ENCODE peak calls at places on chromosomes 13 and 19, in nine cellular contexts. One of them, this sample, is unnamed. For H3K27me3, the result is how much of the 10 kb centered on the place peaks cover.

GRCh38 chr19:56310462-56310861 is 4.2 kb downstream of the ZSCAN5A start:
- DNase-seq in keratinocyte: no peak
- DNase-seq in transverse colon: no peak
- DNase-seq in colonic mucosa: no peak
- DNase-seq in cardiac muscle cell: no peak
- DNase-seq in GM23338: no peak
- DNase-seq in tibial nerve: no peak
- DNase-seq in fibroblast of lung: no peak
- DNase-seq in ovary: no peak
- DNase-seq in this sample: no peak

GRCh38 chr13:43961909-43962308 is 82.2 kb downstream of the LACC1 start:
- DNase-seq in keratinocyte: no peak
- DNase-seq in transverse colon: no peak
- DNase-seq in colonic mucosa: no peak
- DNase-seq in cardiac muscle cell: no peak
- DNase-seq in GM23338: no peak
- DNase-seq in tibial nerve: no peak
- DNase-seq in fibroblast of lung: no peak
- DNase-seq in ovary: no peak
- DNase-seq in this sample: no peak

GRCh38 chr19:18014197-18014596 is 6.2 kb downstream of the ARRDC2 start:
- DNase-seq in keratinocyte: no peak
- DNase-seq in transverse colon: no peak
- DNase-seq in colonic mucosa: no peak
- DNase-seq in cardiac muscle cell: no peak
- DNase-seq in GM23338: no peak
- DNase-seq in tibial nerve: no peak
- DNase-seq in fibroblast of lung: no peak
- DNase-seq in ovary: no peak
- DNase-seq in this sample: no peak

GRCh38 chr13:87042946-87043345 is 628.2 kb upstream of the SLITRK5 start:
- DNase-seq in keratinocyte: no peak
- DNase-seq in transverse colon: no peak
- DNase-seq in colonic mucosa: no peak
- DNase-seq in cardiac muscle cell: no peak
- DNase-seq in GM23338: no peak
- DNase-seq in tibial nerve: no peak
- DNase-seq in fibroblast of lung: peak
- DNase-seq in ovary: no peak
- DNase-seq in this sample: no peak

GRCh38 chr19:38849746-38850230 is at the start of gene HNRNPL:
- DNase-seq in keratinocyte: no peak
- DNase-seq in transverse colon: peak
- DNase-seq in colonic mucosa: peak
- DNase-seq in cardiac muscle cell: no peak
- DNase-seq in GM23338: no peak
- DNase-seq in tibial nerve: no peak
- DNase-seq in fibroblast of lung: no peak
- DNase-seq in ovary: peak
- DNase-seq in this sample: no peak

GRCh38 chr13:28396053-28396452 is 98.9 kb downstream of the FLT1 start:
- DNase-seq in keratinocyte: no peak
- DNase-seq in transverse colon: no peak
- DNase-seq in colonic mucosa: no peak
- DNase-seq in cardiac muscle cell: no peak
- DNase-seq in GM23338: no peak
- DNase-seq in tibial nerve: no peak
- DNase-seq in fibroblast of lung: no peak
- DNase-seq in ovary: no peak
- DNase-seq in this sample: no peak

GRCh38 chr19:34253711-34254551 is 423 bp upstream of the GARRE1 start:
- DNase-seq in keratinocyte: no peak
- DNase-seq in transverse colon: peak
- DNase-seq in colonic mucosa: peak
- DNase-seq in cardiac muscle cell: peak
- DNase-seq in GM23338: peak
- DNase-seq in tibial nerve: peak
- DNase-seq in fibroblast of lung: peak
- DNase-seq in ovary: peak
- DNase-seq in this sample: peak

GRCh38 chr13:29428310-29428991 is 167.0 kb downstream of the SLC7A1 start:
- DNase-seq in keratinocyte: no peak
- DNase-seq in transverse colon: no peak
- DNase-seq in colonic mucosa: no peak
- DNase-seq in cardiac muscle cell: peak
- DNase-seq in GM23338: peak
- DNase-seq in tibial nerve: no peak
- DNase-seq in fibroblast of lung: no peak
- DNase-seq in ovary: peak
- DNase-seq in this sample: peak

GRCh38 chr19:3115916-3116602 is 19.8 kb upstream of the GNA15 start:
- DNase-seq in keratinocyte: no peak
- DNase-seq in transverse colon: no peak
- DNase-seq in colonic mucosa: no peak
- DNase-seq in cardiac muscle cell: no peak
- DNase-seq in GM23338: peak
- DNase-seq in tibial nerve: no peak
- DNase-seq in fibroblast of lung: no peak
- DNase-seq in ovary: no peak
- DNase-seq in this sample: no peak

GRCh38 chr19:41095703-41096102 is 7.5 kb downstream of the CYP2A13 start:
- DNase-seq in keratinocyte: no peak
- DNase-seq in transverse colon: no peak
- DNase-seq in colonic mucosa: no peak
- DNase-seq in cardiac muscle cell: no peak
- DNase-seq in GM23338: peak
- DNase-seq in tibial nerve: no peak
- DNase-seq in fibroblast of lung: no peak
- DNase-seq in ovary: no peak
- DNase-seq in this sample: no peak

GRCh38 chr19:3808420-3809143 is 22.4 kb upstream of the MATK start:
- DNase-seq in keratinocyte: no peak
- DNase-seq in transverse colon: no peak
- DNase-seq in colonic mucosa: no peak
- DNase-seq in cardiac muscle cell: no peak
- DNase-seq in GM23338: no peak
- DNase-seq in tibial nerve: no peak
- DNase-seq in fibroblast of lung: no peak
- DNase-seq in ovary: no peak
- DNase-seq in this sample: no peak

GRCh38 chr13:37835392-37835791 is 34.2 kb downstream of the TRPC4 start:
- DNase-seq in keratinocyte: no peak
- DNase-seq in transverse colon: no peak
- DNase-seq in colonic mucosa: no peak
- DNase-seq in cardiac muscle cell: no peak
- DNase-seq in GM23338: no peak
- DNase-seq in tibial nerve: no peak
- DNase-seq in fibroblast of lung: no peak
- DNase-seq in ovary: no peak
- DNase-seq in this sample: no peak

GRCh38 chr13:106532111-106532929 is 3.1 kb downstream of the EFNB2 start:
- DNase-seq in keratinocyte: no peak
- DNase-seq in transverse colon: no peak
- DNase-seq in colonic mucosa: peak
- DNase-seq in cardiac muscle cell: peak
- DNase-seq in GM23338: no peak
- DNase-seq in tibial nerve: no peak
- DNase-seq in fibroblast of lung: peak
- DNase-seq in ovary: no peak
- DNase-seq in this sample: peak

GRCh38 chr13:83819611-83820010 is 62.7 kb downstream of the SLITRK1 start:
- DNase-seq in keratinocyte: no peak
- DNase-seq in transverse colon: no peak
- DNase-seq in colonic mucosa: no peak
- DNase-seq in cardiac muscle cell: no peak
- DNase-seq in GM23338: no peak
- DNase-seq in tibial nerve: no peak
- DNase-seq in fibroblast of lung: peak
- DNase-seq in ovary: no peak
- DNase-seq in this sample: no peak

GRCh38 chr13:97542102-97542501 is 108.1 kb downstream of the RAP2A start:
- DNase-seq in keratinocyte: no peak
- DNase-seq in transverse colon: no peak
- DNase-seq in colonic mucosa: no peak
- DNase-seq in cardiac muscle cell: no peak
- DNase-seq in GM23338: no peak
- DNase-seq in tibial nerve: no peak
- DNase-seq in fibroblast of lung: peak
- DNase-seq in ovary: no peak
- DNase-seq in this sample: no peak

GRCh38 chr13:47957073-47957472 is 44.0 kb downstream of the SUCLA2 start:
- DNase-seq in keratinocyte: no peak
- DNase-seq in transverse colon: no peak
- DNase-seq in colonic mucosa: no peak
- DNase-seq in cardiac muscle cell: no peak
- DNase-seq in GM23338: no peak
- DNase-seq in tibial nerve: no peak
- DNase-seq in fibroblast of lung: no peak
- DNase-seq in ovary: no peak
- DNase-seq in this sample: no peak

GRCh38 chr19:35140898-35141626 is 2.0 kb upstream of the FXYD7 start:
- DNase-seq in keratinocyte: peak
- DNase-seq in transverse colon: peak
- DNase-seq in colonic mucosa: peak
- DNase-seq in cardiac muscle cell: peak
- DNase-seq in GM23338: peak
- DNase-seq in tibial nerve: peak
- DNase-seq in fibroblast of lung: peak
- DNase-seq in ovary: peak
- DNase-seq in this sample: peak

GRCh38 chr19:39236527-39236926 is 8.3 kb downstream of the IFNL3 start:
- DNase-seq in keratinocyte: no peak
- DNase-seq in transverse colon: peak
- DNase-seq in colonic mucosa: no peak
- DNase-seq in cardiac muscle cell: no peak
- DNase-seq in GM23338: no peak
- DNase-seq in tibial nerve: no peak
- DNase-seq in fibroblast of lung: no peak
- DNase-seq in ovary: no peak
- DNase-seq in this sample: peak

GRCh38 chr19:45100202-45100600 is 7.2 kb downstream of the PPP1R37 start:
- DNase-seq in keratinocyte: no peak
- DNase-seq in transverse colon: no peak
- DNase-seq in colonic mucosa: no peak
- DNase-seq in cardiac muscle cell: no peak
- DNase-seq in GM23338: no peak
- DNase-seq in tibial nerve: no peak
- DNase-seq in fibroblast of lung: no peak
- DNase-seq in ovary: no peak
- DNase-seq in this sample: no peak
- H3K27ac ChIP-seq in keratinocyte: no peak
- H3K27ac ChIP-seq in transverse colon: no peak
- H3K27ac ChIP-seq in colonic mucosa: no peak
- H3K27ac ChIP-seq in cardiac muscle cell: peak
- H3K27ac ChIP-seq in GM23338: no peak
- H3K27ac ChIP-seq in tibial nerve: no peak
- H3K27ac ChIP-seq in fibroblast of lung: peak
- H3K27ac ChIP-seq in ovary: no peak
- H3K27ac ChIP-seq in this sample: peak

GRCh38 chr19:1676351-1677266 is 24.2 kb upstream of the TCF3 start:
- DNase-seq in keratinocyte: no peak
- DNase-seq in transverse colon: no peak
- DNase-seq in colonic mucosa: no peak
- DNase-seq in cardiac muscle cell: no peak
- DNase-seq in GM23338: no peak
- DNase-seq in tibial nerve: no peak
- DNase-seq in fibroblast of lung: no peak
- DNase-seq in ovary: no peak
- DNase-seq in this sample: no peak

GRCh38 chr19:1675633-1676350 is 23.4 kb upstream of the TCF3 start:
- DNase-seq in keratinocyte: no peak
- DNase-seq in transverse colon: no peak
- DNase-seq in colonic mucosa: no peak
- DNase-seq in cardiac muscle cell: peak
- DNase-seq in GM23338: peak
- DNase-seq in tibial nerve: no peak
- DNase-seq in fibroblast of lung: no peak
- DNase-seq in ovary: no peak
- DNase-seq in this sample: peak

GRCh38 chr19:1674293-1674679 is 21.9 kb upstream of the TCF3 start:
- DNase-seq in keratinocyte: no peak
- DNase-seq in transverse colon: no peak
- DNase-seq in colonic mucosa: no peak
- DNase-seq in cardiac muscle cell: no peak
- DNase-seq in GM23338: no peak
- DNase-seq in tibial nerve: no peak
- DNase-seq in fibroblast of lung: no peak
- DNase-seq in ovary: no peak
- DNase-seq in this sample: no peak

GRCh38 chr19:1680976-1681375 is 28.6 kb upstream of the TCF3 start:
- DNase-seq in keratinocyte: no peak
- DNase-seq in transverse colon: no peak
- DNase-seq in colonic mucosa: no peak
- DNase-seq in cardiac muscle cell: no peak
- DNase-seq in GM23338: no peak
- DNase-seq in tibial nerve: no peak
- DNase-seq in fibroblast of lung: no peak
- DNase-seq in ovary: no peak
- DNase-seq in this sample: no peak

GRCh38 chr19:1678073-1678472 is 25.7 kb upstream of the TCF3 start:
- DNase-seq in keratinocyte: no peak
- DNase-seq in transverse colon: no peak
- DNase-seq in colonic mucosa: no peak
- DNase-seq in cardiac muscle cell: no peak
- DNase-seq in GM23338: no peak
- DNase-seq in tibial nerve: no peak
- DNase-seq in fibroblast of lung: no peak
- DNase-seq in ovary: no peak
- DNase-seq in this sample: no peak
- H3K27me3 ChIP-seq in keratinocyte: under half
- H3K27me3 ChIP-seq in transverse colon: half or more
- H3K27me3 ChIP-seq in colonic mucosa: under half
- H3K27me3 ChIP-seq in cardiac muscle cell: under half
- H3K27me3 ChIP-seq in GM23338: half or more
- H3K27me3 ChIP-seq in tibial nerve: under half
- H3K27me3 ChIP-seq in fibroblast of lung: under half
- H3K27me3 ChIP-seq in ovary: under half
- H3K27me3 ChIP-seq in this sample: under half

GRCh38 chr13:41232715-41233114 is 30.7 kb downstream of the MTRF1 start:
- DNase-seq in keratinocyte: no peak
- DNase-seq in transverse colon: no peak
- DNase-seq in colonic mucosa: no peak
- DNase-seq in cardiac muscle cell: no peak
- DNase-seq in GM23338: no peak
- DNase-seq in tibial nerve: no peak
- DNase-seq in fibroblast of lung: no peak
- DNase-seq in ovary: no peak
- DNase-seq in this sample: no peak
- H3K27ac ChIP-seq in keratinocyte: no peak
- H3K27ac ChIP-seq in transverse colon: no peak
- H3K27ac ChIP-seq in colonic mucosa: no peak
- H3K27ac ChIP-seq in cardiac muscle cell: no peak
- H3K27ac ChIP-seq in GM23338: no peak
- H3K27ac ChIP-seq in tibial nerve: no peak
- H3K27ac ChIP-seq in fibroblast of lung: no peak
- H3K27ac ChIP-seq in ovary: no peak
- H3K27ac ChIP-seq in this sample: no peak

DNA sequence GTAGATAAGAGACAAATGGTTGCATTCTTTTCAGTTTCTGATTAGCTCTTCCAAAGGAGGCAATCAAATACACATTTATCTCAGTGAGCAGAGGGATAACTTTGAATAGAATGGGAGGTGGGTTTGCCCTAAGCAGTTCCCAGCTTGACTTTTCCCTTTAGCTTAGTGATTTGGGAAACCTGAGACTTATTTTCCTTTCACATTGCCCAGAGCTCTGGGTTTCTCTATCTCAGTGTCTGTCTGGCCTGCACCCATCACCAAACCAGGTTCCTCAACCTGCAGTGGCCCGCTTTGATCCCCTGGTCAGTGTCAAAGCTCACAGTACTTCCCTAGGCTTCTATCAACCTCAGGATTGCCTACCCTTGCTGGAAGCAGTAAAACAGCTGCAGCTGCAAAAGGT is 35.6 kb upstream of the C13orf42 start:
- DNase-seq in keratinocyte: no peak
- DNase-seq in transverse colon: no peak
- DNase-seq in colonic mucosa: no peak
- DNase-seq in cardiac muscle cell: no peak
- DNase-seq in GM23338: no peak
- DNase-seq in tibial nerve: no peak
- DNase-seq in fibroblast of lung: no peak
- DNase-seq in ovary: no peak
- DNase-seq in this sample: no peak
- H3K27me3 ChIP-seq in keratinocyte: under half
- H3K27me3 ChIP-seq in transverse colon: under half
- H3K27me3 ChIP-seq in colonic mucosa: under half
- H3K27me3 ChIP-seq in cardiac muscle cell: under half
- H3K27me3 ChIP-seq in GM23338: under half
- H3K27me3 ChIP-seq in tibial nerve: under half
- H3K27me3 ChIP-seq in fibroblast of lung: under half
- H3K27me3 ChIP-seq in ovary: under half
- H3K27me3 ChIP-seq in this sample: under half